ENCODE peak calls at places on chromosomes 2 and 18, in five cellular contexts. P is Right ventricle myocardium inferior; I is HT1080; C is caudate nucleus; V is stimulated activated CD8-positive, alpha-beta memory T cell treated with anti-CD3 and anti-CD28 coated beads, Interleukin-15, amount 100 ng/mL, for 24 hours. X is an unnamed sample.

GRCh38 chr18:9356969-9357368 is 22.4 kb downstream of the TWSG1 start:
- DNase-seq in P (no peak), I (no peak), C (no peak), V (no peak), X (no peak)

GRCh38 chr2:122451040-122451439 is 695.6 kb downstream of the TSN start:
- DNase-seq in P (no peak), I (peak; percentile 62), C (no peak), V (no peak), X (peak; percentile 70)

GRCh38 chr2:223199531-223200506 is 147.8 kb downstream of the KCNE4 start:
- DNase-seq in P (no peak), I (no peak), C (no peak), V (no peak), X (no peak)

GRCh38 chr2:172281648-172282576 is 145.5 kb upstream of the ITGA6 start:
- DNase-seq in P (no peak), I (peak; percentile 84), C (no peak), V (no peak), X (no peak)

GRCh38 chr2:186848873-186849578 is at the start of gene ZSWIM2:
- DNase-seq in P (peak; percentile 69), I (no peak), C (peak; percentile 73), V (no peak), X (no peak)

GRCh38 chr18:39223283-39223682 is 1657.7 kb upstream of the CELF4 start:
- DNase-seq in P (no peak), I (no peak), C (no peak), V (no peak), X (peak; percentile 3)

GRCh38 chr2:94960266-94960665 is 65.2 kb upstream of the MAL start:
- DNase-seq in P (no peak), I (no peak), C (no peak), V (no peak), X (no peak)

GRCh38 chr2:20797096-20797495 is 25.8 kb downstream of the LDAH start:
- DNase-seq in P (no peak), I (no peak), C (no peak), V (no peak), X (no peak)

GRCh38 chr18:57267368-57267767 is 85.0 kb upstream of the ST8SIA3 start:
- DNase-seq in P (no peak), I (no peak), C (no peak), V (no peak), X (no peak)

GRCh38 chr2:127233710-127234109 is 13.6 kb upstream of the CYP27C1 start:
- DNase-seq in P (no peak), I (no peak), C (no peak), V (no peak), X (no peak)

GRCh38 chr2:102473020-102473419 is at the start of gene SLC9A4:
- DNase-seq in P (no peak), I (peak; percentile 34), C (no peak), V (no peak), X (peak; percentile 73)

GRCh38 chr2:217804786-217805678 is 197.8 kb downstream of the TNS1 start:
- DNase-seq in P (no peak), I (no peak), C (no peak), V (no peak), X (no peak)

GRCh38 chr2:216362730-216363129 is 9.6 kb downstream of the MARCHF4 start:
- DNase-seq in P (no peak), I (peak; percentile 90), C (no peak), V (no peak), X (no peak)

GRCh38 chr2:20584045-20584636 is 66.8 kb downstream of the HS1BP3 start:
- DNase-seq in P (peak; percentile 2), I (no peak), C (no peak), V (no peak), X (no peak)

GRCh38 chr2:74441690-74442482 is at the start of gene RTKN:
- DNase-seq in P (no peak), I (no peak), C (no peak), V (no peak), X (no peak)

GRCh38 chr18:12879840-12880531 is 4.1 kb downstream of the PTPN2 start:
- DNase-seq in P (no peak), I (no peak), C (no peak), V (no peak), X (peak; percentile 76)

GRCh38 chr2:101893676-101894381 is 97.9 kb upstream of the IL1R2 start:
- DNase-seq in P (peak; percentile 57), I (no peak), C (no peak), V (no peak), X (no peak)

GRCh38 chr2:26493631-26494030 is 15.7 kb upstream of the OTOF start:
- DNase-seq in P (no peak), I (no peak), C (no peak), V (no peak), X (peak; percentile 91)